ENCODE peak calls at places on chromosome 2, in nine cellular contexts. B, U, Z, E, O, K, C, W and Y are unnamed samples.

GRCh38 chr2:28369355-28369754 is 23.3 kb upstream of the FOSL2 start:
- DNase-seq in W (no peak), B (no peak), K (no peak), C (no peak), U (no peak), Z (no peak), E (no peak), O (no peak), Y (no peak)

GRCh38 chr2:128309341-128310093 is 9.2 kb downstream of the HS6ST1 start:
- DNase-seq in O (no peak), E (no peak), U (no peak), B (no peak), Z (peak; percentile 49), C (no peak), K (no peak), W (peak; percentile 43), Y (peak; percentile 40)

GRCh38 chr2:64222351-64222750 is 78.1 kb upstream of the PELI1 start:
- DNase-seq in K (no peak), Z (no peak), C (no peak), W (peak; percentile 38), B (no peak), U (no peak), O (no peak), E (no peak), Y (no peak)

GRCh38 chr2:109195193-109196045 is 66.4 kb downstream of the SH3RF3 start:
- DNase-seq in Z (no peak), K (no peak), U (no peak), W (no peak), E (no peak), B (no peak), O (no peak), C (no peak), Y (no peak)

GRCh38 chr2:38515155-38516074 is 87.3 kb downstream of the HNRNPLL start:
- DNase-seq in B (no peak), Z (no peak), W (peak; percentile 28), C (no peak), E (no peak), O (no peak), U (no peak), K (no peak), Y (no peak)

GRCh38 chr2:9262671-9263171 is 56.1 kb downstream of the ASAP2 start:
- DNase-seq in K (no peak), B (no peak), W (no peak), U (no peak), Z (no peak), E (no peak), C (no peak), O (no peak), Y (no peak)

GRCh38 chr2:230170532-230170931 is 49.3 kb downstream of the SP110 start:
- DNase-seq in O (no peak), C (no peak), K (no peak), W (no peak), Z (no peak), U (no peak), B (no peak), E (no peak), Y (no peak)

GRCh38 chr2:43086451-43087221 is 139.8 kb downstream of the ZFP36L2 start:
- DNase-seq in K (no peak), O (peak; percentile 95), Z (peak; percentile 69), E (no peak), W (peak; percentile 99), B (no peak), U (no peak), C (no peak), Y (peak; percentile 43)

GRCh38 chr2:88022522-88022921 is 6.2 kb upstream of the RNU2-63P start:
- DNase-seq in E (no peak), K (no peak), W (no peak), O (no peak), B (no peak), Z (no peak), C (no peak), U (no peak), Y (no peak)

GRCh38 chr2:233982421-233983121 is 65.4 kb downstream of the TRPM8 start:
- DNase-seq in U (no peak), C (no peak), W (peak; percentile 90), B (no peak), O (peak; percentile 46), E (no peak), K (no peak), Z (no peak), Y (no peak)

GRCh38 chr2:99035920-99036319 is 99.9 kb upstream of the CRACDL start:
- DNase-seq in O (no peak), C (no peak), W (no peak), E (no peak), Z (no peak), K (no peak), U (no peak), B (no peak), Y (no peak)

GRCh38 chr2:54560146-54560881 is 104.2 kb downstream of the SPTBN1 start:
- DNase-seq in O (no peak), C (no peak), U (no peak), Z (peak; percentile 67), B (peak; percentile 81), K (peak; percentile 24), E (peak; percentile 27), W (peak; percentile 86), Y (peak; percentile 49)

GRCh38 chr2:196291873-196292800 is 120.8 kb upstream of the STK17B start:
- DNase-seq in O (no peak), U (no peak), E (no peak), C (no peak), Z (no peak), K (no peak), B (no peak), W (no peak), Y (no peak)

GRCh38 chr2:207561386-207562080 is 31.8 kb downstream of the CREB1 start:
- DNase-seq in Z (no peak), O (no peak), E (no peak), W (no peak), C (no peak), U (no peak), K (no peak), B (no peak), Y (no peak)

GRCh38 chr2:179532890-179533289 is 268.3 kb upstream of the SESTD1 start:
- DNase-seq in B (no peak), E (no peak), W (no peak), O (no peak), U (no peak), K (no peak), Z (no peak), C (no peak), Y (no peak)

GRCh38 chr2:99804969-99805368 is 315.2 kb upstream of the REV1 start:
- DNase-seq in C (no peak), B (no peak), W (no peak), O (no peak), K (no peak), U (no peak), Z (no peak), E (no peak), Y (no peak)

GRCh38 chr2:121187351-121187921 is 97.6 kb downstream of the TFCP2L1 start:
- DNase-seq in K (no peak), E (no peak), C (no peak), Z (peak; percentile 26), O (no peak), B (no peak), U (no peak), W (no peak), Y (peak; percentile 17)

GRCh38 chr2:216283038-216283900 is 89.0 kb downstream of the MARCHF4 start:
- DNase-seq in Z (peak; percentile 98), W (no peak), K (peak; percentile 69), U (peak; percentile 22), B (peak; percentile 57), O (no peak), E (peak; percentile 70), C (no peak), Y (no peak)

GRCh38 chr2:109447251-109447661 is 166.5 kb downstream of the SEPTIN10 start:
- DNase-seq in U (no peak), E (no peak), C (no peak), W (peak; percentile 98), Z (peak; percentile 35), K (no peak), B (no peak), O (peak; percentile 86), Y (no peak)

GRCh38 chr2:85435986-85436835 is 17.7 kb downstream of the SH2D6 start:
- DNase-seq in C (no peak), Z (peak; percentile 84), B (no peak), O (no peak), W (no peak), U (no peak), E (no peak), K (no peak), Y (no peak)

GRCh38 chr2:28552045-28552823 is 56.4 kb downstream of the PLB1 start:
- DNase-seq in B (no peak), Z (no peak), W (peak; percentile 37), C (no peak), U (no peak), O (no peak), E (no peak), K (no peak), Y (no peak)

GRCh38 chr2:223852281-223852795 is 15.0 kb upstream of the AP1S3 start:
- DNase-seq in O (no peak), U (no peak), C (no peak), K (no peak), Z (no peak), B (no peak), E (no peak), W (no peak), Y (no peak)

GRCh38 chr2:102235491-102235890 is 48.7 kb downstream of the IL1RL2 start:
- DNase-seq in E (no peak), B (no peak), Z (peak; percentile 74), W (no peak), U (no peak), C (no peak), O (no peak), K (peak; percentile 31), Y (no peak)
- TF ChIP-seq CTCF in E (no peak), B (no peak), Z (peak; percentile 79), W (peak; percentile 41), U (peak; percentile 28), C (no peak), O (peak; percentile 27), K (no peak), Y (peak; percentile 66)

DNA sequence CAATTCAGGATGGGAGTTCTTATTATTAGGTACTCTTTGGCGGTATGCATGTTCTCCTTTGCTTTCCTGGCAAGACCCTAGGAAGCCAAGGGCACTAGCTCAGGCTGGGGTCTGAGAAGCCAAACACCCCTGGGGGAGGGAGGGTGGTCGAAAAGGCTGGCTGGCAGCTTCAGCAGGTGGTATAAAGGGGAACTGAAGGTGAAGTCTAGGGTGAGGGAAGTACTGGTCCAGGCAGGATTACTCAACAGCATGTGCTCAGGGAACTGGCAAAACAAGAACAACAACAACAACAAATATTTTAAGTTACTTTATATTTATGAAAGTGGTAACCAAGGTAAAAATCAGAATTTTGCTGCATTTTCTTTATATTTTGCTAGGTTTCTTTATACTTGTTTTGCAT is 40.7 kb upstream of the PCBP1 start:
- DNase-seq in U (no peak), C (no peak), K (no peak), O (no peak), B (no peak), E (no peak), Z (no peak), W (no peak), Y (peak; percentile 64)
- TF ChIP-seq CTCF in U (no peak), C (no peak), K (no peak), O (no peak), B (no peak), E (no peak), Z (no peak), W (no peak), Y (no peak)

GRCh38 chr2:182132605-182133004 is 147.0 kb downstream of the PPP1R1C start:
- DNase-seq in C (no peak), Z (no peak), O (peak; percentile 14), W (no peak), B (no peak), E (no peak), K (no peak), U (no peak), Y (no peak)
- TF ChIP-seq CTCF in C (no peak), Z (peak; percentile 48), O (peak; percentile 64), W (no peak), B (no peak), E (no peak), K (no peak), U (peak; percentile 50), Y (no peak)

GRCh38 chr2:218953366-218953954 is 6.0 kb upstream of the CDK5R2 start:
- DNase-seq in E (no peak), Z (peak; percentile 82), U (no peak), W (no peak), B (no peak), O (no peak), K (no peak), C (no peak), Y (no peak)
- TF ChIP-seq CTCF in E (no peak), Z (peak; percentile 73), U (peak; percentile 15), W (no peak), B (no peak), O (no peak), K (no peak), C (no peak), Y (no peak)